ENCODE peak calls at places on chromosomes 16 and 17, in four cellular contexts. O is progenitor cell of endocrine pancreas, M is A549, U is activated B cell treated with CpG ODN at 0.5 μM for 24 hours. R is an unnamed sample.
A peak's percentile ranks its signal among the peaks of the same experiment; 100 is the strongest.

GRCh38 chr17:44137891-44138709 is 3.6 kb upstream of the HROB start:
- DNase-seq in O (peak; percentile 57), M (peak; percentile 98), U (no peak), R (peak; percentile 80)

GRCh38 chr17:26792486-26792885 is 501.4 kb upstream of the WSB1 start:
- DNase-seq in O (no peak), M (no peak), U (no peak), R (no peak)

GRCh38 chr16:82761236-82761635 is 134.5 kb downstream of the CDH13 start:
- DNase-seq in O (no peak), M (no peak), U (no peak), R (no peak)

GRCh38 chr17:42779304-42779941 is 987 bp upstream of the WNK4 start:
- DNase-seq in O (no peak), M (no peak), U (no peak), R (no peak)

GRCh38 chr17:62714016-62714777 is 86.7 kb downstream of the MRC2 start:
- DNase-seq in O (no peak), M (no peak), U (no peak), R (no peak)

GRCh38 chr17:19755392-19755791 is 7.3 kb upstream of the ALDH3A1 start:
- DNase-seq in O (no peak), M (no peak), U (no peak), R (no peak)

GRCh38 chr16:47045459-47045858 is 72.0 kb upstream of the DNAJA2 start:
- DNase-seq in O (no peak), M (no peak), U (no peak), R (no peak)

GRCh38 chr16:57110937-57111336 is 18.6 kb downstream of the CPNE2 start:
- DNase-seq in O (no peak), M (no peak), U (no peak), R (no peak)

GRCh38 chr16:4288148-4288921 is 15.5 kb upstream of the TFAP4 start:
- DNase-seq in O (peak; percentile 74), M (peak; percentile 74), U (peak; percentile 78), R (peak; percentile 83)

GRCh38 chr17:76909971-76910760 is 42.0 kb downstream of the MGAT5B start:
- DNase-seq in O (peak; percentile 80), M (peak; percentile 29), U (no peak), R (peak; percentile 82)

GRCh38 chr17:75504347-75505151 is 10.8 kb downstream of the CASKIN2 start:
- DNase-seq in O (no peak), M (peak; percentile 61), U (peak; percentile 41), R (no peak)

GRCh38 chr16:72044825-72045359 is 9.4 kb upstream of the HP start:
- DNase-seq in O (no peak), M (no peak), U (no peak), R (no peak)

GRCh38 chr17:58136669-58137279 is 11.4 kb upstream of the OR4D1 start:
- DNase-seq in O (no peak), M (peak; percentile 53), U (no peak), R (no peak)

GRCh38 chr16:56363781-56364565 is 61.4 kb downstream of the AMFR start:
- DNase-seq in O (no peak), M (no peak), U (no peak), R (peak; percentile 56)

GRCh38 chr17:64148699-64149098 is 18.8 kb upstream of the ERN1 start:
- DNase-seq in O (no peak), M (peak; percentile 44), U (no peak), R (no peak)

GRCh38 chr17:4035081-4035680 is 70.9 kb upstream of the ATP2A3 start:
- DNase-seq in O (no peak), M (no peak), U (no peak), R (no peak)

GRCh38 chr17:2372180-2372579 is 28.7 kb downstream of the MNT start:
- DNase-seq in O (no peak), M (no peak), U (no peak), R (no peak)

GRCh38 chr16:69501956-69502457 is 63.8 kb upstream of the NFAT5 start:
- DNase-seq in O (no peak), M (no peak), U (no peak), R (no peak)

GRCh38 chr16:14475370-14476139 is 154.5 kb downstream of the PARN start:
- DNase-seq in O (no peak), M (peak; percentile 73), U (no peak), R (no peak)

GRCh38 chr17:63819131-63819530 is 8.1 kb upstream of the PSMC5 start:
- DNase-seq in O (no peak), M (no peak), U (no peak), R (no peak)

GRCh38 chr16:25258856-25259179 is 1.2 kb upstream of the ZKSCAN2 start:
- DNase-seq in O (no peak), M (no peak), U (no peak), R (no peak)

GRCh38 chr16:30119428-30119827 is 3.6 kb downstream of the MAPK3 start:
- DNase-seq in O (no peak), M (no peak), U (no peak), R (no peak)

GRCh38 chr17:37079735-37080134 is 131.0 kb downstream of the AATF start:
- DNase-seq in O (no peak), M (no peak), U (no peak), R (no peak)

GRCh38 chr17:47812146-47812920 is 9.3 kb downstream of the OSBPL7 start:
- DNase-seq in O (no peak), M (no peak), U (no peak), R (no peak)

GRCh38 chr17:69997332-69997731 is 77.7 kb upstream of the KCNJ16 start:
- DNase-seq in O (no peak), M (peak; percentile 65), U (no peak), R (no peak)

GRCh38 chr17:8877984-8878383 is 10.5 kb upstream of the PIK3R6 start:
- DNase-seq in O (no peak), M (no peak), U (no peak), R (no peak)

GRCh38 chr17:79788989-79789942 is 7.6 kb downstream of the CBX8 start:
- DNase-seq in O (no peak), M (no peak), U (no peak), R (no peak)

GRCh38 chr16:49158029-49158642 is 123.5 kb downstream of the CBLN1 start:
- DNase-seq in O (peak; percentile 56), M (peak; percentile 21), U (no peak), R (no peak)

GRCh38 chr16:85096921-85097320 is 15.4 kb downstream of the CIBAR2 start:
- DNase-seq in O (no peak), M (no peak), U (no peak), R (no peak)

GRCh38 chr17:34647511-34647910 is 68.1 kb downstream of the TMEM132E start:
- DNase-seq in O (no peak), M (no peak), U (no peak), R (no peak)

GRCh38 chr17:62193297-62193696 is 128.2 kb upstream of the MED13 start:
- DNase-seq in O (no peak), M (no peak), U (no peak), R (no peak)

GRCh38 chr16:30351586-30352419 is 3.3 kb downstream of the CD2BP2 start:
- DNase-seq in O (no peak), M (peak; percentile 60), U (no peak), R (no peak)

GRCh38 chr17:1492249-1493206 is at the start of gene MYO1C:
- DNase-seq in O (no peak), M (no peak), U (no peak), R (no peak)

GRCh38 chr17:80281516-80281915 is 20.9 kb downstream of the RNF213 start:
- DNase-seq in O (no peak), M (no peak), U (no peak), R (no peak)

GRCh38 chr17:82876602-82877391 is 37.0 kb upstream of the ZNF750 start:
- DNase-seq in O (peak; percentile 38), M (no peak), U (no peak), R (no peak)
- TF ChIP-seq CTCF in O (peak; percentile 49), M (no peak), U (no peak), R (peak; percentile 63)

GRCh38 chr16:66553223-66553622 is 847 bp downstream of the CKLF start:
- DNase-seq in O (no peak), M (no peak), U (no peak), R (no peak)

GRCh38 chr16:66551788-66552287 is 538 bp upstream of the CKLF start:
- DNase-seq in O (no peak), M (peak; percentile 12), U (no peak), R (no peak)

GRCh38 chr16:66549284-66550131 is at the start of gene TK2:
- DNase-seq in O (peak; percentile 46), M (no peak), U (peak; percentile 64), R (peak; percentile 82)

GRCh38 chr16:66552288-66553143 is at the start of gene CKLF:
- DNase-seq in O (peak; percentile 85), M (peak; percentile 90), U (peak; percentile 93), R (peak; percentile 93)

DNA sequence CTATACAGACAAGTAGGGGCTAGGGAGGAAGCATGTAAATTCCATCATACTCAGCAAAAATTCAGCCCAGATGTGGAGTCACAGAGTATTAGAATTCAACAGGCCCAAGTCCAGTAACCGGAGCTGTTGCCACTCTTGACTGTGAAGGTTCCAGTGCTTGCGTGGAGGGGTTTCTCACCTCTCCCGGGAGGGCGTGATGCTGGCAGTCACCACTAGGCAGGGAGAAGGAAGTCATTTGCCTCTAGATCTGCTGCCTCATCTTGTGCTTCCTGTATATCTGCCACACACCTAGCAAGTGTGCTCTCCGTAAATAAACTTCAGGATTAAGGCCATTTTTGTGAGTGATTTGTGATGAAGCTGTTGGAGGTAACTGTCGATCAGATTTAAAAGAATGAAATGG is 1.0 kb upstream of the CKLF start:
- DNase-seq in O (no peak), M (peak; percentile 74), U (peak; percentile 36), R (no peak)
- TF ChIP-seq CTCF in O (peak; percentile 40), M (no peak), U (no peak), R (peak; percentile 67)

GRCh38 chr16:1964506-1965471 is at the start of gene RPS2:
- DNase-seq in O (peak; percentile 99), M (peak; percentile 99), U (peak; percentile 95), R (peak; percentile 98)

GRCh38 chr16:1964046-1964505 is 550 bp downstream of the RPS2 start:
- DNase-seq in O (no peak), M (peak; percentile 30), U (no peak), R (no peak)

GRCh38 chr16:1966460-1966859 is at the start of gene RNF151:
- DNase-seq in O (no peak), M (no peak), U (no peak), R (no peak)

GRCh38 chr16:1968146-1968953 is 1.7 kb downstream of the RNF151 start:
- DNase-seq in O (no peak), M (no peak), U (no peak), R (no peak)

DNA sequence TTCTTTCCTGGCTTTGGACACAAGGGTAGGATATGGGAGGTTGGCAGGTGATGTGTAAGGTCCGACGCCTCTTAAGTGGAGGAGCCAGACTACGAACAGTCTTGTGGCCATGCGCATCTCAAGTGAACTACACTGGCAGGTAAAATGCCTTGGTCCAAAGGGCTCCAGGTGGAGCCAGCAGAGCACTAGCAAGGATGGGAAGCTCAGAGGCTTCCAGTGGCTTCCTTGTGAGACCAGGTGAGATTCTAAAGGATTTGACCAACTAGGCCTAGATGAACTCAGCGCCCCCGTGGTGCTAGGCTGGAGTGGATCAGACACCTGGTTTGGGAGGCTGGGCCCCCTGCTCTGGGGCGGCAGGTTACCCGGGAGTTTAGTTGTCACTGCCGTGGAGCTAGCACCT is 984 bp upstream of the RPS2 start:
- DNase-seq in O (no peak), M (no peak), U (no peak), R (no peak)
- TF ChIP-seq CTCF in O (no peak), M (no peak), U (no peak), R (no peak)

GRCh38 chr17:28381141-28381825 is 9.8 kb downstream of the SARM1 start:
- DNase-seq in O (peak; percentile 54), M (no peak), U (no peak), R (no peak)
- TF ChIP-seq CTCF in O (peak; percentile 60), M (no peak), U (no peak), R (peak; percentile 60)

GRCh38 chr16:1073566-1074378 is 1.2 kb downstream of the SSTR5 start:
- DNase-seq in O (no peak), M (peak; percentile 56), U (no peak), R (no peak)
- TF ChIP-seq CTCF in O (peak; percentile 53), M (peak; percentile 29), U (no peak), R (peak; percentile 58)

R was measured in type B pancreatic cell.